ENCODE peak calls at places on chromosomes 12 and 14, in four cellular contexts. B, R, E and D are unnamed samples.

GRCh38 chr14:65206448-65207096 is 104.3 kb upstream of the MAX start:
- DNase-seq in B (no peak), R (no peak), E (no peak), D (peak; percentile 85)

GRCh38 chr12:63098851-63099250 is 52.1 kb downstream of the AVPR1A start:
- DNase-seq in B (no peak), R (no peak), E (no peak), D (no peak)

GRCh38 chr14:54349713-54350112 is 47.1 kb upstream of the CDKN3 start:
- DNase-seq in B (no peak), R (no peak), E (no peak), D (no peak)

GRCh38 chr12:128767518-128767917 is 56.2 kb downstream of the SLC15A4 start:
- DNase-seq in B (no peak), R (peak; percentile 20), E (no peak), D (no peak)

GRCh38 chr12:6821674-6822433 is at the start of gene GPR162:
- DNase-seq in B (peak; percentile 60), R (no peak), E (no peak), D (no peak)

GRCh38 chr12:12788131-12788530 is 2.7 kb downstream of the APOLD1 start:
- DNase-seq in B (peak; percentile 35), R (no peak), E (no peak), D (no peak)

GRCh38 chr12:96908170-96908675 is 1.2 kb downstream of the NEDD1 start:
- DNase-seq in B (no peak), R (no peak), E (no peak), D (no peak)

GRCh38 chr12:111297703-111298426 is 71.0 kb downstream of the PHETA1 start:
- DNase-seq in B (no peak), R (no peak), E (no peak), D (no peak)

GRCh38 chr14:92039073-92039719 is 663 bp downstream of the TRIP11 start:
- DNase-seq in B (no peak), R (no peak), E (no peak), D (peak; percentile 64)

GRCh38 chr12:89571481-89572190 is 45.8 kb upstream of the POC1B start:
- DNase-seq in B (no peak), R (no peak), E (no peak), D (peak; percentile 23)

GRCh38 chr12:102757154-102757873 is 159.7 kb downstream of the PAH start:
- DNase-seq in B (peak; percentile 79), R (no peak), E (no peak), D (no peak)

GRCh38 chr14:34548472-34548981 is 9.0 kb upstream of the EAPP start:
- DNase-seq in B (no peak), R (peak; percentile 32), E (no peak), D (no peak)

GRCh38 chr12:5022465-5023061 is 21.1 kb upstream of the KCNA5 start:
- DNase-seq in B (no peak), R (no peak), E (peak; percentile 7), D (peak; percentile 47)

DNA sequence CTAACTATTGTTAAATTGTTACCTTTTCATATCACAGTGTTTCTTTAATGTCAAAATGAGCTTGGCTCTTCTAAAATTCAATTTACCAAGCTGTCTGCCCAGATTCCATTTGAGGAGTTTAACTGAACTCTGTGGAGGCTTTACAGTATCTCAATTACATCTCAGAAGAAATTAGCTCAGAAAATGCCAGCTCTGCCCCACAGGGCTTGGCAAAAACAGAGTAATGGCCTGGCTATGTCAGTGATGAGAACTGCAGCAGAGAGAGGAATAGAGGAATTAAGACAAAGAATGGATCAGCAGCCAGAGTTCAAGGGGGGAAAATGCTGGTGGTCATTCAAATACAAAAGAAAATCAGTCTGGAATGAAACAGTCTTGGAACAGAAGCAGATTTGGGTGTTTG is 15.8 kb upstream of the TMTC1 start:
- DNase-seq in B (no peak), R (no peak), E (no peak), D (no peak)
- H3K27me3 ChIP-seq in B (no peaks in the 10 kb centered on the region), R (no peaks in the 10 kb centered on the region), E (no peaks in the 10 kb centered on the region), D (no peaks in the 10 kb centered on the region)

DNA sequence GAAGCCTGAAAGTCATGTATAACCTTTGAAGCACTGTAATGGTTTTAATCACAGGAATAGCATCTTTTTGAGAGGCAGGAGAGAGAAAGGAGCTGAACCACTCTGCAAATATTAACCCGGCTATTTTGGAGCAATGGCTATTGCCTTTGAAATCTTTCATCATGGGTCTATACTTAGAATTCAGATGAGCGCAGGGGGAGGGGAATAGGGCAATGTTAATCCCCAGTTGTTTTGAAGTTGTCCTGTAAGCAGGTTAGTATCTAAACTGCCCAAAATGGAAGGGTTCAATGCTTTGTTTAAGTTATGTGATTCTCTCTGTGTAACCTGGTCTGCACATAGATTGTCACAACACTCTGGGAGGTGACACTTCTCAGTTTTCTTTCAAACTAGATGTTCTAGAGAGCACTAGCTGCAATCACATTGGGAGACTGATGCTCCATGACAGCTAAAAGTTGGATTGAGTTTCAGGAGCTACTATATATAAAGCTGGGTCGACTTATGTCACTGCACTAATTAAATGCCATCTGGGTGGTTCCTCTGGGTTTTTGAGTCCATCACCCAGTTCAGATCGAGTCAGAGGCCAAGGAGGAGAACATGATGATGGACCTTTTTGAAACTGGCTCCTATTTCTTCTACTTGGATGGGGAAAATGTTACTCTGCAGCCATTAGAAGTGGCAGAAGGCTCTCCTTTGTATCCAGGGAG is at the start of gene MYF6:
- DNase-seq in B (no peak), R (no peak), E (no peak), D (no peak)
- H3K4me3 ChIP-seq in B (no peak within 1 kb of the TSS), R (no peak within 1 kb of the TSS), E (no peak within 1 kb of the TSS), D (no peak within 1 kb of the TSS)

DNA sequence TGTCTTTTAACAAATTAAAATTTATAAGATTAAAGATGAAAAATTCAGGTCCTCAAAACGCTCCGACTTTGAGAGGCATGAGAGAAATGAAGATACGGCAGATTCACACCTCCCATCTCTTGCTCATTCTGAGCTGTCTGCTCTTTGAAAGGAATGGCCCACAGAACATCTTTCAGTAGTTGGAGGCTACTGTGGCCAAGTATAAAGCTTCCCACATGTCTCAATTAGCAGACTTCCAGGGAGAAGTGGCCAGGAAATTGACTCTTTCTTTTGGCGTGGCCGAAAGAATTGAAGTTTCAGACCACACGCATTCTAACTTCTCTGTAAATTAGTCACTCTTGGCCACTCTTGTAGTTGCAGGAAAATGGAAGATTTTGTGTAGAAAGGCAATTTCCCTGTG is 129.2 kb downstream of the DIP2B start:
- DNase-seq in B (no peak), R (no peak), E (no peak), D (no peak)
- TF ChIP-seq CTCF in B (no peak), R (no peak), E (no peak), D (no peak)

DNA sequence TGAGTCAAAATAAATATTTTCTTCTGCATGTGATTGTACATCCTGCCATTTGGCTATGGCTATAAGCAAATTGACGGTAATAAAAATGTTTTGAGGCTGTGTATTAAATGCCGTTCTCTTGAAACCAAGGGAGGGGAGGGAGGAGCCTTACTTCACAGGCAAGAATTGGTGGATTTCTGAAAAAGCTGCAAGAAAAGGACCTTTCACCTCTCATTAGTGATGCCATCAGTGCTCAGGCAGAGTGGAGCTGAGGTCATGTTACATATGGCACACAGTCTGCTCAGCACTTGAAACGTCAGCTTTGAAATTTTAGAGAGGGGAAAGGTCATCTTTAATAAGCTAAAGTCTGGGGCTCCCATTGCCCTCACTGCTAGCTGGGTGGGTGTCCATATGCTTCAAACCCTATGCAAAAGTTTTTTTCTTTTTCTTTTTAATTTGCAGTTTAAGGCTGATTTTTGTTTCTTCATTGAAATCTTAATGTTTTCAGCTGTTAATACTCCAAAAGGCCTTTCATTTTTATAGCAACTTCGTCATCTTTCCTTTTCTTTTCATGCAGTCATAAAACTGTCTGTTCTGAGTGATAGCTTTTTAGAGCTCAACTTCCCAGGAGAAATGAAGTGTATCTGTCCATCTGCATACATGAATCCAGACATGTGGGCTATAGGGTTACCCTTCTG is 9.8 kb upstream of the SIX1 start:
- DNase-seq in B (no peak), R (no peak), E (no peak), D (peak; percentile 18)
- H3K27me3 ChIP-seq in B (peaks cover 66% of the 10 kb centered on the region), R (peaks cover 72% of the 10 kb centered on the region), E (peaks cover 21% of the 10 kb centered on the region), D (no peaks in the 10 kb centered on the region)

GRCh38 chr14:94401083-94401482 is 12.7 kb upstream of the SERPINA1 start:
- DNase-seq in B (no peak), R (no peak), E (no peak), D (peak; percentile 78)
- H3K4me3 ChIP-seq in B (no peak overlapping the region), R (no peak overlapping the region), E (no peak overlapping the region), D (no peak overlapping the region)

GRCh38 chr12:121261397-121261796 is 35.1 kb downstream of the CAMKK2 start:
- DNase-seq in B (no peak), R (no peak), E (no peak), D (no peak)

GRCh38 chr12:121260091-121260490 is 36.4 kb downstream of the CAMKK2 start:
- DNase-seq in B (no peak), R (no peak), E (no peak), D (no peak)

GRCh38 chr12:121263206-121263605 is 33.3 kb downstream of the CAMKK2 start:
- DNase-seq in B (no peak), R (no peak), E (no peak), D (no peak)

GRCh38 chr12:121255433-121255832 is 41.1 kb downstream of the CAMKK2 start:
- DNase-seq in B (no peak), R (no peak), E (no peak), D (no peak)

DNA sequence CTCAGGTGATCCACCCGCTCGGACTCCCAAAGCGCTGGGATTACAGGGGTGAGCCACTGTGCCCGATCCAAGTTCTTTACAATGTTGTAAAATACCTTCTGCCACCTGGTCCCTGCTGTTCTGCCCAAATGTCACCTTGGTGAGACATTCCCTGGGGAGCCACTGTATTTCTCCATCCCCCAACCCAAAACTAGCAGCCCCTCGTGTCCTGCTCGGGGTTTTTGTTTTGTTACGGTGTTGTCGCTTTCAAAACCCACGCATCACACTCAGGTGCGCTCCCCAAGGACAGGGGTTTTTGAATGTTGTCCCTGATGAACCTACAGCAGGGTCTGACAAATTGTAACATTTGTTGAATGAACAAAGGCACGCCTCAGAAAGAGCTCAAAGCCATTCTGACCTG is 37.4 kb downstream of the CAMKK2 start:
- DNase-seq in B (no peak), R (no peak), E (no peak), D (no peak)
- TF ChIP-seq CTCF in B (no peak), R (no peak), E (no peak), D (no peak)